ENCODE peak calls at places on chromosomes 16 and 17, in seven cellular contexts. J is GM04503; N is activated naive CD4-positive, alpha-beta T cell; F is stimulated activated CD4-positive, alpha-beta T cell treated with anti-CD3 and anti-CD28 coated beads, Interleukin-12 subunit alpha, Interleukin-12 subunit beta, amount 100 ng/mL, for 48 hours; A is GM13977; U is neural progenitor cell; O is activated CD8-positive, alpha-beta T cell treated with anti-CD3 and anti-CD28 coated beads, Interleukin-2, amount 10 ng/mL, durations not matched to agents 7 days and 5 days. D is an unnamed sample.

GRCh38 chr17:12136646-12137045 is 116.0 kb downstream of the MAP2K4 start:
- DNase-seq in J (no peak), N (no peak), F (no peak), A (no peak), U (no peak), O (no peak), D (no peak)

GRCh38 chr17:77834170-77835115 is 124.1 kb upstream of the TNRC6C start:
- DNase-seq in J (no peak), N (peak; percentile 26), F (peak; percentile 60), A (peak; percentile 81), U (peak; percentile 39), O (peak; percentile 81), D (peak; percentile 63)

GRCh38 chr17:62725791-62726249 is 82.3 kb downstream of the MARCHF10 start:
- DNase-seq in J (no peak), N (no peak), F (no peak), A (no peak), U (no peak), O (no peak), D (no peak)

GRCh38 chr17:72640415-72641165 is 451.9 kb downstream of the SLC39A11 start:
- DNase-seq in J (no peak), N (no peak), F (no peak), A (no peak), U (no peak), O (no peak), D (no peak)

GRCh38 chr17:50564916-50565315 is 4.4 kb downstream of the CACNA1G start:
- DNase-seq in J (peak; percentile 54), N (no peak), F (no peak), A (no peak), U (no peak), O (no peak), D (no peak)

GRCh38 chr17:17391575-17392370 is 85.0 kb upstream of the MED9 start:
- DNase-seq in J (no peak), N (peak; percentile 26), F (peak; percentile 50), A (no peak), U (no peak), O (peak; percentile 77), D (peak; percentile 30)

GRCh38 chr17:50924800-50925199 is 58.6 kb upstream of the TOB1 start:
- DNase-seq in J (no peak), N (no peak), F (no peak), A (no peak), U (no peak), O (no peak), D (no peak)

GRCh38 chr16:64121473-64121872 is 1000.4 kb downstream of the CDH11 start:
- DNase-seq in J (peak; percentile 23), N (no peak), F (no peak), A (no peak), U (no peak), O (no peak), D (no peak)

GRCh38 chr17:4293572-4293971 is 29.8 kb upstream of the ANKFY1 start:
- DNase-seq in J (no peak), N (no peak), F (no peak), A (peak; percentile 27), U (no peak), O (no peak), D (no peak)

GRCh38 chr16:49684731-49685130 is 171.2 kb downstream of the ZNF423 start:
- DNase-seq in J (no peak), N (no peak), F (no peak), A (no peak), U (no peak), O (no peak), D (no peak)

GRCh38 chr17:40490289-40490853 is 11.1 kb downstream of the TNS4 start:
- DNase-seq in J (no peak), N (peak; percentile 22), F (no peak), A (no peak), U (peak; percentile 48), O (peak; percentile 34), D (no peak)

GRCh38 chr17:73397856-73398540 is 86.2 kb upstream of the CDC42EP4 start:
- DNase-seq in J (no peak), N (no peak), F (no peak), A (no peak), U (no peak), O (no peak), D (no peak)

GRCh38 chr17:73767696-73768095 is 123.5 kb upstream of the SDK2 start:
- DNase-seq in J (no peak), N (no peak), F (no peak), A (no peak), U (no peak), O (no peak), D (no peak)

GRCh38 chr16:89096768-89097527 is 3.3 kb downstream of the ACSF3 start:
- DNase-seq in J (no peak), N (peak; percentile 69), F (peak; percentile 71), A (no peak), U (no peak), O (peak; percentile 88), D (peak; percentile 73)

GRCh38 chr17:7705269-7706255 is 560 bp downstream of the EFNB3 start:
- DNase-seq in J (no peak), N (no peak), F (no peak), A (no peak), U (peak; percentile 58), O (no peak), D (no peak)

GRCh38 chr16:55082594-55082982 is 151.9 kb downstream of the IRX5 start:
- DNase-seq in J (no peak), N (no peak), F (no peak), A (no peak), U (no peak), O (no peak), D (no peak)

GRCh38 chr17:77316191-77316641 is 175.4 kb downstream of the SEC14L1 start:
- DNase-seq in J (no peak), N (no peak), F (no peak), A (no peak), U (peak; percentile 39), O (no peak), D (no peak)

GRCh38 chr16:85056211-85056748 is 28.7 kb downstream of the KIAA0513 start:
- DNase-seq in J (no peak), N (no peak), F (no peak), A (no peak), U (peak; percentile 47), O (peak; percentile 33), D (no peak)

GRCh38 chr16:27754788-27755690 is 205.1 kb downstream of the KATNIP start:
- DNase-seq in J (no peak), N (no peak), F (no peak), A (no peak), U (no peak), O (no peak), D (no peak)

GRCh38 chr17:6708357-6708961 is 4.7 kb downstream of the SLC13A5 start:
- DNase-seq in J (no peak), N (no peak), F (no peak), A (no peak), U (no peak), O (no peak), D (no peak)

GRCh38 chr17:7204828-7205461 is 14.7 kb downstream of the DLG4 start:
- DNase-seq in J (no peak), N (peak; percentile 94), F (peak; percentile 79), A (peak; percentile 99), U (peak; percentile 99), O (peak; percentile 96), D (peak; percentile 88)

GRCh38 chr17:73156887-73157870 is 7.6 kb upstream of the SSTR2 start:
- DNase-seq in J (no peak), N (no peak), F (no peak), A (peak; percentile 41), U (peak; percentile 57), O (no peak), D (no peak)

GRCh38 chr16:81673432-81673831 is 105.7 kb upstream of the PLCG2 start:
- DNase-seq in J (no peak), N (no peak), F (no peak), A (no peak), U (no peak), O (no peak), D (no peak)

GRCh38 chr16:89313583-89313982 is 96.1 kb downstream of the ZNF778 start:
- DNase-seq in J (no peak), N (no peak), F (no peak), A (no peak), U (no peak), O (no peak), D (no peak)

GRCh38 chr16:27254262-27254811 is 14.2 kb downstream of the NSMCE1 start:
- DNase-seq in J (no peak), N (no peak), F (no peak), A (peak; percentile 56), U (no peak), O (peak; percentile 26), D (no peak)

GRCh38 chr16:18797746-18798145 is 3.6 kb downstream of the ARL6IP1 start:
- DNase-seq in J (no peak), N (no peak), F (no peak), A (no peak), U (no peak), O (no peak), D (no peak)

GRCh38 chr17:82389379-82389778 is 17.8 kb downstream of the UTS2R start:
- DNase-seq in J (no peak), N (no peak), F (no peak), A (no peak), U (no peak), O (no peak), D (no peak)

GRCh38 chr17:29664743-29665479 is 42.2 kb upstream of the CORO6 start:
- DNase-seq in J (no peak), N (no peak), F (no peak), A (peak; percentile 36), U (no peak), O (no peak), D (no peak)

GRCh38 chr17:66900126-66901010 is 64.1 kb upstream of the CACNG4 start:
- DNase-seq in J (no peak), N (no peak), F (no peak), A (no peak), U (no peak), O (no peak), D (no peak)